ENCODE peak calls at places on chromosomes 1 and 21, in seven cellular contexts. One of them, this sample, is unnamed.

GRCh38 chr1:223704921-223705878 is 7.1 kb upstream of the CAPN2 start:
- DNase-seq in GM23248: peak; percentile 53
- DNase-seq in SK-N-SH: no peak
- DNase-seq in esophagus muscularis mucosa: no peak
- DNase-seq in OCI-LY7: no peak
- DNase-seq in A549: no peak
- DNase-seq in upper lobe of right lung: no peak
- DNase-seq in this sample: no peak

GRCh38 chr1:227666286-227666685 is 68.8 kb downstream of the JMJD4 start:
- DNase-seq in GM23248: peak; percentile 16
- DNase-seq in SK-N-SH: no peak
- DNase-seq in esophagus muscularis mucosa: no peak
- DNase-seq in OCI-LY7: no peak
- DNase-seq in A549: no peak
- DNase-seq in upper lobe of right lung: no peak
- DNase-seq in this sample: no peak

GRCh38 chr1:65001238-65001792 is 35.0 kb upstream of the JAK1 start:
- DNase-seq in GM23248: peak; percentile 94
- DNase-seq in SK-N-SH: no peak
- DNase-seq in esophagus muscularis mucosa: peak; percentile 95
- DNase-seq in OCI-LY7: no peak
- DNase-seq in A549: no peak
- DNase-seq in upper lobe of right lung: peak; percentile 90
- DNase-seq in this sample: peak; percentile 93

GRCh38 chr1:210003501-210003900 is 65.5 kb downstream of the SYT14 start:
- DNase-seq in GM23248: peak; percentile 65
- DNase-seq in SK-N-SH: no peak
- DNase-seq in esophagus muscularis mucosa: no peak
- DNase-seq in OCI-LY7: no peak
- DNase-seq in A549: no peak
- DNase-seq in upper lobe of right lung: no peak
- DNase-seq in this sample: no peak

GRCh38 chr1:15064217-15064929 is 89.2 kb upstream of the TMEM51 start:
- DNase-seq in GM23248: no peak
- DNase-seq in SK-N-SH: no peak
- DNase-seq in esophagus muscularis mucosa: no peak
- DNase-seq in OCI-LY7: no peak
- DNase-seq in A549: no peak
- DNase-seq in upper lobe of right lung: no peak
- DNase-seq in this sample: no peak

GRCh38 chr1:3426956-3427535 is 27.4 kb upstream of the ARHGEF16 start:
- DNase-seq in GM23248: no peak
- DNase-seq in SK-N-SH: no peak
- DNase-seq in esophagus muscularis mucosa: no peak
- DNase-seq in OCI-LY7: no peak
- DNase-seq in A549: no peak
- DNase-seq in upper lobe of right lung: no peak
- DNase-seq in this sample: no peak

GRCh38 chr1:51574796-51575195 is 42.1 kb upstream of the OSBPL9 start:
- DNase-seq in GM23248: no peak
- DNase-seq in SK-N-SH: no peak
- DNase-seq in esophagus muscularis mucosa: no peak
- DNase-seq in OCI-LY7: no peak
- DNase-seq in A549: no peak
- DNase-seq in upper lobe of right lung: no peak
- DNase-seq in this sample: no peak

GRCh38 chr1:78370779-78371482 is 119.8 kb upstream of the PTGFR start:
- DNase-seq in GM23248: peak; percentile 92
- DNase-seq in SK-N-SH: no peak
- DNase-seq in esophagus muscularis mucosa: no peak
- DNase-seq in OCI-LY7: no peak
- DNase-seq in A549: no peak
- DNase-seq in upper lobe of right lung: no peak
- DNase-seq in this sample: no peak

GRCh38 chr1:31414692-31415370 is 1.8 kb downstream of the SERINC2 start:
- DNase-seq in GM23248: peak; percentile 43
- DNase-seq in SK-N-SH: no peak
- DNase-seq in esophagus muscularis mucosa: no peak
- DNase-seq in OCI-LY7: no peak
- DNase-seq in A549: no peak
- DNase-seq in upper lobe of right lung: no peak
- DNase-seq in this sample: no peak

GRCh38 chr1:228014235-228014930 is 7.6 kb downstream of the WNT3A start:
- DNase-seq in GM23248: no peak
- DNase-seq in SK-N-SH: peak; percentile 75
- DNase-seq in esophagus muscularis mucosa: no peak
- DNase-seq in OCI-LY7: no peak
- DNase-seq in A549: no peak
- DNase-seq in upper lobe of right lung: peak; percentile 55
- DNase-seq in this sample: peak; percentile 67

GRCh38 chr1:159790237-159790917 is 9.6 kb downstream of the DUSP23 start:
- DNase-seq in GM23248: peak; percentile 47
- DNase-seq in SK-N-SH: peak; percentile 52
- DNase-seq in esophagus muscularis mucosa: no peak
- DNase-seq in OCI-LY7: peak; percentile 21
- DNase-seq in A549: peak; percentile 55
- DNase-seq in upper lobe of right lung: no peak
- DNase-seq in this sample: no peak

GRCh38 chr1:30412241-30413110 is 310.9 kb downstream of the MATN1 start:
- DNase-seq in GM23248: peak; percentile 64
- DNase-seq in SK-N-SH: no peak
- DNase-seq in esophagus muscularis mucosa: peak; percentile 89
- DNase-seq in OCI-LY7: no peak
- DNase-seq in A549: no peak
- DNase-seq in upper lobe of right lung: peak; percentile 50
- DNase-seq in this sample: no peak

GRCh38 chr1:23807453-23807852 is 6.9 kb upstream of the GALE start:
- DNase-seq in GM23248: no peak
- DNase-seq in SK-N-SH: no peak
- DNase-seq in esophagus muscularis mucosa: no peak
- DNase-seq in OCI-LY7: no peak
- DNase-seq in A549: no peak
- DNase-seq in upper lobe of right lung: no peak
- DNase-seq in this sample: no peak

GRCh38 chr1:43442756-43443155 is 11.0 kb downstream of the HYI start:
- DNase-seq in GM23248: no peak
- DNase-seq in SK-N-SH: no peak
- DNase-seq in esophagus muscularis mucosa: no peak
- DNase-seq in OCI-LY7: no peak
- DNase-seq in A549: no peak
- DNase-seq in upper lobe of right lung: no peak
- DNase-seq in this sample: peak; percentile 51

GRCh38 chr21:38386967-38387366 is 111.3 kb downstream of the ERG start:
- DNase-seq in GM23248: peak; percentile 43
- DNase-seq in SK-N-SH: no peak
- DNase-seq in esophagus muscularis mucosa: peak; percentile 47
- DNase-seq in OCI-LY7: no peak
- DNase-seq in A549: no peak
- DNase-seq in upper lobe of right lung: no peak
- DNase-seq in this sample: no peak

GRCh38 chr1:4180066-4180735 is 280.1 kb upstream of the C1orf174 start:
- DNase-seq in GM23248: no peak
- DNase-seq in SK-N-SH: no peak
- DNase-seq in esophagus muscularis mucosa: peak; percentile 88
- DNase-seq in OCI-LY7: no peak
- DNase-seq in A549: no peak
- DNase-seq in upper lobe of right lung: no peak
- DNase-seq in this sample: no peak

GRCh38 chr1:151980287-151981177 is 13.1 kb downstream of the S100A10 start:
- DNase-seq in GM23248: peak; percentile 92
- DNase-seq in SK-N-SH: no peak
- DNase-seq in esophagus muscularis mucosa: no peak
- DNase-seq in OCI-LY7: no peak
- DNase-seq in A549: no peak
- DNase-seq in upper lobe of right lung: no peak
- DNase-seq in this sample: no peak

GRCh38 chr1:173477286-173478098 is at the start of gene PRDX6:
- DNase-seq in GM23248: peak; percentile 95
- DNase-seq in SK-N-SH: no peak
- DNase-seq in esophagus muscularis mucosa: peak; percentile 97
- DNase-seq in OCI-LY7: peak; percentile 92
- DNase-seq in A549: peak; percentile 33
- DNase-seq in upper lobe of right lung: no peak
- DNase-seq in this sample: peak; percentile 98

GRCh38 chr1:32201011-32201855 is 838 bp downstream of the CCDC28B start:
- DNase-seq in GM23248: peak; percentile 85
- DNase-seq in SK-N-SH: peak; percentile 65
- DNase-seq in esophagus muscularis mucosa: peak; percentile 95
- DNase-seq in OCI-LY7: peak; percentile 80
- DNase-seq in A549: no peak
- DNase-seq in upper lobe of right lung: peak; percentile 74
- DNase-seq in this sample: peak; percentile 92

GRCh38 chr1:55592122-55592521 is 377.0 kb upstream of the USP24 start:
- DNase-seq in GM23248: no peak
- DNase-seq in SK-N-SH: no peak
- DNase-seq in esophagus muscularis mucosa: peak; percentile 68
- DNase-seq in OCI-LY7: no peak
- DNase-seq in A549: no peak
- DNase-seq in upper lobe of right lung: no peak
- DNase-seq in this sample: no peak

GRCh38 chr1:55586771-55587170 is 371.6 kb upstream of the USP24 start:
- DNase-seq in GM23248: no peak
- DNase-seq in SK-N-SH: no peak
- DNase-seq in esophagus muscularis mucosa: peak; percentile 82
- DNase-seq in OCI-LY7: no peak
- DNase-seq in A549: no peak
- DNase-seq in upper lobe of right lung: no peak
- DNase-seq in this sample: no peak

GRCh38 chr1:55593299-55593698 is 378.1 kb upstream of the USP24 start:
- DNase-seq in GM23248: no peak
- DNase-seq in SK-N-SH: no peak
- DNase-seq in esophagus muscularis mucosa: peak; percentile 89
- DNase-seq in OCI-LY7: no peak
- DNase-seq in A549: no peak
- DNase-seq in upper lobe of right lung: no peak
- DNase-seq in this sample: no peak

GRCh38 chr1:55588300-55588699 is 373.1 kb upstream of the USP24 start:
- DNase-seq in GM23248: no peak
- DNase-seq in SK-N-SH: no peak
- DNase-seq in esophagus muscularis mucosa: peak; percentile 26
- DNase-seq in OCI-LY7: no peak
- DNase-seq in A549: no peak
- DNase-seq in upper lobe of right lung: no peak
- DNase-seq in this sample: no peak

DNA sequence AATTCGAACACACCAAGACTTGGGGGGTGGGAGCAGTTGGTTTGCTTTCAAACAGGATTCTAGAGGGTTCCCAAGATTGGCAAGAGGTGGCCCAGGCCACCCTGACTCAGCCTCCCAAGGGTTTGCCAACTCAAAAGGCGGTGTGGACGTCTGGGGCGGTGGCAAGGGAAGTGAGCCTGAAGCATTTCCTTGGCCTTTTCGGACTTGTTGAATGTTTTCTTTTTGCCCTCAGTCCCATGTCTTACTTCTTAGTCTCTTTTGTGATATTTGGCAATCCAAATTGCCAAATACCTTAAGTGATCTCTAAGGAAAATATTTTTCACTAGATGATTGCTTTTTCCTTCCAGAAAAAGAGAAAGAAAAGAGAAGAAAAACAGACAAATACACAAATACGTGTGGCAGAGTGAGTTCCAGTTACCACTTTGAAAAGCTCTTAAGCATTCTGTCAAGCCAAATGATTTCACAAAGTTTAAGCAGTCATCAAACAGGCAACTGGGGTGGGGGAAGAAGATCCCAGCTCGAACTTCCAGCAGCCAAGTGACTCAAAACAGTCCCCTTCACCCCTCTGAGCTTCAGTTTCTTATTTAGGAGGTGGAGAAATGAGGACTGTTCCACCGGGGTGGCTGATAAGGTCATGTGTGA is 374.6 kb upstream of the USP24 start:
- DNase-seq in GM23248: peak; percentile 83
- DNase-seq in SK-N-SH: no peak
- DNase-seq in esophagus muscularis mucosa: peak; percentile 90
- DNase-seq in OCI-LY7: no peak
- DNase-seq in A549: no peak
- DNase-seq in upper lobe of right lung: no peak
- DNase-seq in this sample: no peak
- H3K27ac ChIP-seq in GM23248: peak overlapping the region; percentile 88
- H3K27ac ChIP-seq in SK-N-SH: no peak overlapping the region
- H3K27ac ChIP-seq in esophagus muscularis mucosa: peak overlapping the region; percentile 61
- H3K27ac ChIP-seq in OCI-LY7: no peak overlapping the region
- H3K27ac ChIP-seq in A549: peak overlapping the region; percentile 28
- H3K27ac ChIP-seq in upper lobe of right lung: peak overlapping the region; percentile 58
- H3K27ac ChIP-seq in this sample: no peak overlapping the region

GRCh38 chr1:21365036-21365435 is 74.8 kb upstream of the ECE1 start:
- DNase-seq in GM23248: no peak
- DNase-seq in SK-N-SH: no peak
- DNase-seq in esophagus muscularis mucosa: no peak
- DNase-seq in OCI-LY7: no peak
- DNase-seq in A549: no peak
- DNase-seq in upper lobe of right lung: no peak
- DNase-seq in this sample: no peak
- H3K27ac ChIP-seq in GM23248: no peak overlapping the region
- H3K27ac ChIP-seq in SK-N-SH: no peak overlapping the region
- H3K27ac ChIP-seq in esophagus muscularis mucosa: no peak overlapping the region
- H3K27ac ChIP-seq in OCI-LY7: no peak overlapping the region
- H3K27ac ChIP-seq in A549: no peak overlapping the region
- H3K27ac ChIP-seq in upper lobe of right lung: no peak overlapping the region
- H3K27ac ChIP-seq in this sample: no peak overlapping the region

GRCh38 chr1:41557751-41558455 is 73.4 kb upstream of the EDN2 start:
- DNase-seq in GM23248: no peak
- DNase-seq in SK-N-SH: no peak
- DNase-seq in esophagus muscularis mucosa: no peak
- DNase-seq in OCI-LY7: no peak
- DNase-seq in A549: no peak
- DNase-seq in upper lobe of right lung: no peak
- DNase-seq in this sample: no peak
- H3K27ac ChIP-seq in GM23248: no peak overlapping the region
- H3K27ac ChIP-seq in SK-N-SH: no peak overlapping the region
- H3K27ac ChIP-seq in esophagus muscularis mucosa: no peak overlapping the region
- H3K27ac ChIP-seq in OCI-LY7: no peak overlapping the region
- H3K27ac ChIP-seq in A549: no peak overlapping the region
- H3K27ac ChIP-seq in upper lobe of right lung: no peak overlapping the region
- H3K27ac ChIP-seq in this sample: no peak overlapping the region

GRCh38 chr1:156138366-156138969 is 14.9 kb upstream of the SEMA4A start:
- DNase-seq in GM23248: no peak
- DNase-seq in SK-N-SH: no peak
- DNase-seq in esophagus muscularis mucosa: no peak
- DNase-seq in OCI-LY7: no peak
- DNase-seq in A549: no peak
- DNase-seq in upper lobe of right lung: no peak
- DNase-seq in this sample: no peak

GRCh38 chr1:156144747-156145146 is 8.6 kb upstream of the SEMA4A start:
- DNase-seq in GM23248: no peak
- DNase-seq in SK-N-SH: no peak
- DNase-seq in esophagus muscularis mucosa: no peak
- DNase-seq in OCI-LY7: no peak
- DNase-seq in A549: no peak
- DNase-seq in upper lobe of right lung: no peak
- DNase-seq in this sample: no peak

GRCh38 chr1:156136970-156137483 is 16.4 kb upstream of the SEMA4A start:
- DNase-seq in GM23248: no peak
- DNase-seq in SK-N-SH: no peak
- DNase-seq in esophagus muscularis mucosa: no peak
- DNase-seq in OCI-LY7: no peak
- DNase-seq in A549: no peak
- DNase-seq in upper lobe of right lung: no peak
- DNase-seq in this sample: no peak

GRCh38 chr1:156143765-156144489 is 9.5 kb upstream of the SEMA4A start:
- DNase-seq in GM23248: peak; percentile 64
- DNase-seq in SK-N-SH: no peak
- DNase-seq in esophagus muscularis mucosa: no peak
- DNase-seq in OCI-LY7: no peak
- DNase-seq in A549: no peak
- DNase-seq in upper lobe of right lung: no peak
- DNase-seq in this sample: no peak

GRCh38 chr1:156140879-156141707 is 12.3 kb upstream of the SEMA4A start:
- DNase-seq in GM23248: peak; percentile 71
- DNase-seq in SK-N-SH: peak; percentile 85
- DNase-seq in esophagus muscularis mucosa: no peak
- DNase-seq in OCI-LY7: peak; percentile 64
- DNase-seq in A549: no peak
- DNase-seq in upper lobe of right lung: no peak
- DNase-seq in this sample: no peak
- H3K27ac ChIP-seq in GM23248: peak overlapping the region; percentile 52
- H3K27ac ChIP-seq in SK-N-SH: peak overlapping the region; percentile 54
- H3K27ac ChIP-seq in esophagus muscularis mucosa: peak overlapping the region; percentile 84
- H3K27ac ChIP-seq in OCI-LY7: no peak overlapping the region
- H3K27ac ChIP-seq in A549: no peak overlapping the region
- H3K27ac ChIP-seq in upper lobe of right lung: peak overlapping the region; percentile 51
- H3K27ac ChIP-seq in this sample: no peak overlapping the region